ENCODE peak calls at places on chromosomes 11 and 22, in eight cellular contexts. S, J, G, U, I, N, E and M are unnamed samples.

GRCh38 chr11:125971618-125972017 is 25.8 kb downstream of the VSIG10L2 start:
- DNase-seq in E (no peak), U (no peak), G (no peak), S (no peak), J (no peak), N (no peak), I (no peak), M (no peak)

GRCh38 chr11:81497202-81497804 is 1236.4 kb downstream of the FAM181B start:
- DNase-seq in E (peak; percentile 68), I (peak; percentile 29), J (peak; percentile 24), G (peak; percentile 27), S (no peak), U (peak; percentile 40), N (no peak), M (peak; percentile 31)

GRCh38 chr11:67563354-67564114 is 20.1 kb upstream of the GSTP1 start:
- DNase-seq in J (no peak), G (peak; percentile 90), S (no peak), E (peak; percentile 71), N (no peak), U (peak; percentile 92), I (peak; percentile 37), M (no peak)

GRCh38 chr11:29224739-29225384 is 792.0 kb downstream of the KCNA4 start:
- DNase-seq in S (no peak), E (no peak), J (no peak), N (no peak), G (no peak), U (no peak), I (no peak), M (no peak)

GRCh38 chr22:36565686-36566085 is 36.7 kb upstream of the EIF3D start:
- DNase-seq in E (no peak), I (no peak), S (no peak), J (no peak), N (no peak), U (peak; percentile 17), G (no peak), M (no peak)

GRCh38 chr22:20111045-20111688 is 4.7 kb upstream of the RANBP1 start:
- DNase-seq in I (peak; percentile 42), E (no peak), G (peak; percentile 21), U (peak; percentile 38), J (peak; percentile 61), N (no peak), S (no peak), M (peak; percentile 68)

GRCh38 chr11:75576445-75577049 is 14.5 kb downstream of the SERPINH1 start:
- DNase-seq in S (no peak), E (no peak), G (peak; percentile 82), I (peak; percentile 76), J (no peak), U (peak; percentile 55), N (peak; percentile 87), M (peak; percentile 70)

GRCh38 chr11:70551323-70552166 is 153.2 kb downstream of the CTTN start:
- DNase-seq in J (no peak), U (no peak), E (no peak), I (no peak), G (peak; percentile 6), N (no peak), S (no peak), M (no peak)

GRCh38 chr11:3154001-3154599 is 11.0 kb downstream of the OSBPL5 start:
- DNase-seq in N (peak; percentile 67), S (no peak), E (no peak), G (no peak), I (no peak), U (peak; percentile 39), J (no peak), M (no peak)

GRCh38 chr22:43295173-43295572 is 48.0 kb downstream of the SCUBE1 start:
- DNase-seq in J (no peak), G (no peak), E (no peak), N (no peak), I (no peak), U (no peak), S (no peak), M (no peak)

GRCh38 chr11:93089474-93090102 is 108.2 kb downstream of the SLC36A4 start:
- DNase-seq in I (peak; percentile 61), U (peak; percentile 54), S (no peak), G (peak; percentile 80), E (peak; percentile 67), J (peak; percentile 17), N (no peak), M (peak; percentile 14)

GRCh38 chr22:46446799-46447198 is 90.6 kb downstream of the CELSR1 start:
- DNase-seq in S (no peak), G (peak; percentile 52), I (no peak), J (no peak), N (no peak), E (no peak), U (peak; percentile 17), M (no peak)

GRCh38 chr11:32229566-32230240 is 138.8 kb downstream of the RCN1 start:
- DNase-seq in N (no peak), S (no peak), E (no peak), J (no peak), G (no peak), U (no peak), I (no peak), M (no peak)

GRCh38 chr22:21709688-21710087 is 25.9 kb downstream of the YPEL1 start:
- DNase-seq in S (no peak), J (no peak), I (no peak), G (no peak), U (no peak), N (no peak), E (no peak), M (no peak)

GRCh38 chr22:49439373-49439772 is 388.3 kb downstream of the BRD1 start:
- DNase-seq in I (no peak), U (no peak), G (no peak), S (no peak), E (no peak), J (no peak), N (no peak), M (no peak)

GRCh38 chr22:42397332-42398246 is 34.6 kb downstream of the NFAM1 start:
- DNase-seq in N (peak; percentile 77), I (no peak), G (no peak), U (no peak), E (no peak), J (no peak), S (no peak), M (peak; percentile 75)

GRCh38 chr22:38638734-38639133 is 17.5 kb downstream of the FAM227A start:
- DNase-seq in J (peak; percentile 32), G (peak; percentile 30), U (no peak), N (no peak), E (no peak), S (no peak), I (no peak), M (no peak)

GRCh38 chr11:113176971-113177370 is 137.4 kb upstream of the TTC12 start:
- DNase-seq in N (no peak), I (peak; percentile 43), G (peak; percentile 86), E (no peak), U (peak; percentile 67), J (no peak), S (no peak), M (no peak)

GRCh38 chr11:76314741-76315090 is 66.2 kb downstream of the THAP12 start:
- DNase-seq in S (no peak), N (no peak), I (no peak), E (peak; percentile 10), J (no peak), G (no peak), U (peak; percentile 40), M (no peak)

GRCh38 chr22:42142771-42143461 is 12.3 kb upstream of the CYP2D6 start:
- DNase-seq in U (no peak), J (no peak), S (no peak), I (no peak), N (no peak), G (no peak), E (no peak), M (no peak)

GRCh38 chr11:46039990-46040389 is 81.3 kb downstream of the PHF21A start:
- DNase-seq in E (no peak), N (no peak), S (no peak), I (peak; percentile 36), G (peak; percentile 81), J (no peak), U (peak; percentile 66), M (no peak)